ENCODE peak calls at places on chromosome 21, in nine cellular contexts. P is IMR-90, W is H7, Z is foreskin fibroblast, J is cardiac fibroblast, I is adrenal gland, Q is fibroblast of the aortic adventitia, K is uterus, T is A549. H is an unnamed sample.
A peak's percentile ranks its signal among the peaks of the same experiment; 100 is the strongest.

GRCh38 chr21:32918467-32919140 is 107.1 kb upstream of the OLIG2 start:
- DNase-seq in T (no peak), Z (no peak), K (no peak), I (no peak), W (no peak), Q (no peak), P (no peak), J (no peak), H (no peak)

GRCh38 chr21:41213081-41213480 is 45.1 kb downstream of the BACE2 start:
- DNase-seq in W (no peak), P (no peak), J (no peak), I (no peak), K (no peak), Z (no peak), Q (no peak), T (no peak), H (no peak)

GRCh38 chr21:37671381-37671780 is 244.9 kb downstream of the KCNJ6 start:
- DNase-seq in Q (no peak), K (no peak), W (no peak), T (no peak), I (no peak), J (no peak), P (no peak), Z (no peak), H (no peak)

GRCh38 chr21:32331444-32332305 is 33.0 kb downstream of the MRAP start:
- DNase-seq in I (no peak), K (no peak), J (no peak), Q (no peak), T (no peak), P (no peak), Z (no peak), W (no peak), H (no peak)

GRCh38 chr21:41630249-41630648 is 122.3 kb upstream of the TMPRSS2 start:
- DNase-seq in W (no peak), J (peak; percentile 100), Q (peak; percentile 100), I (no peak), P (peak; percentile 100), K (peak; percentile 22), T (peak; percentile 98), Z (peak; percentile 67), H (no peak)

GRCh38 chr21:41480086-41480690 is 27.8 kb downstream of the TMPRSS2 start:
- DNase-seq in Q (no peak), I (no peak), T (no peak), W (no peak), P (no peak), K (no peak), Z (no peak), J (no peak), H (peak; percentile 40)

GRCh38 chr21:42202321-42202720 is 16.6 kb upstream of the ABCG1 start:
- DNase-seq in Q (no peak), P (no peak), Z (no peak), K (no peak), T (no peak), W (no peak), I (no peak), J (peak; percentile 11), H (no peak)

GRCh38 chr21:25039461-25040380 is 567.6 kb downstream of the MRPL39 start:
- DNase-seq in K (no peak), Q (no peak), W (no peak), P (peak; percentile 5), I (no peak), Z (no peak), T (no peak), J (peak; percentile 2), H (no peak)

GRCh38 chr21:43716376-43717165 is 2.4 kb upstream of the PDXK start:
- DNase-seq in W (no peak), I (no peak), Q (no peak), J (no peak), T (no peak), Z (no peak), K (no peak), P (peak; percentile 36), H (no peak)

GRCh38 chr21:41396452-41397107 is 29.5 kb upstream of the MX1 start:
- DNase-seq in Q (no peak), Z (no peak), T (no peak), K (no peak), W (no peak), J (no peak), P (no peak), I (no peak), H (peak; percentile 75)

GRCh38 chr21:31656199-31657095 is 3.0 kb upstream of the SOD1 start:
- DNase-seq in T (no peak), Z (no peak), J (peak; percentile 22), P (peak; percentile 47), W (no peak), Q (peak; percentile 44), I (no peak), K (no peak), H (no peak)

GRCh38 chr21:33401617-33401967 is 1.6 kb upstream of the IFNGR2 start:
- DNase-seq in Z (no peak), T (no peak), Q (no peak), J (no peak), P (no peak), K (no peak), I (no peak), W (no peak), H (peak; percentile 50)

GRCh38 chr21:33268736-33269441 is 2.7 kb downstream of the IL10RB start:
- DNase-seq in W (no peak), J (no peak), K (no peak), T (peak; percentile 22), I (no peak), Q (no peak), Z (no peak), P (no peak), H (no peak)

GRCh38 chr21:42655797-42656770 is 2.7 kb downstream of the PDE9A start:
- DNase-seq in K (no peak), I (no peak), Q (no peak), J (no peak), Z (no peak), P (no peak), W (peak; percentile 73), T (no peak), H (no peak)

GRCh38 chr21:18164933-18165332 is 79.7 kb upstream of the CHODL start:
- DNase-seq in J (no peak), W (no peak), P (no peak), I (no peak), K (no peak), Z (no peak), T (no peak), Q (no peak), H (no peak)

GRCh38 chr21:18168108-18168507 is 76.5 kb upstream of the CHODL start:
- DNase-seq in T (no peak), I (no peak), W (no peak), J (no peak), Q (no peak), K (no peak), P (no peak), Z (no peak), H (no peak)

GRCh38 chr21:18170221-18170620 is 74.4 kb upstream of the CHODL start:
- DNase-seq in K (no peak), Z (no peak), I (no peak), P (no peak), T (no peak), J (no peak), Q (no peak), W (no peak), H (no peak)

GRCh38 chr21:18174370-18174769 is 70.3 kb upstream of the CHODL start:
- DNase-seq in W (no peak), T (no peak), K (no peak), P (no peak), Q (no peak), I (no peak), J (no peak), Z (no peak), H (no peak)

DNA sequence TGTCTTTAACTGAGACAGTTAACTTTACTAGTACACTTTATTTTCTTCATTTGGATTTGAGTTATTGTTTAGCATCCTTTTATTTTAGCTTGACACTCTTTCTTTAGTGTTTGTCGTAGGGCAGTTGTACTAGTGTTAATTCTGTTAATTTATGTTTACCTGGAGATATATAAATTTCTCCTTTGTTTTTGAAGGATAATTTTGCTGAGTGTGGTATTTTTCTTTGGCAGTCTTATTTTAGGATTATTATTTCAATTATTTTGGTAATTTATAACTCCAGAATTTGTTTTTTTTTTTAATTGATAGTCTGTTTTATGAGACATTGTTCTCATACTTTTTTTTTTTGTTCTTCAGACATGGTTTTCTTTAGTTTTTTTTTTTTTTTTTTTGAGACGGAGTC is 73.8 kb upstream of the CHODL start:
- DNase-seq in J (no peak), Q (no peak), K (no peak), I (no peak), T (no peak), P (no peak), Z (no peak), W (no peak), H (no peak)
- H3K4me3 ChIP-seq in J (no peak overlapping the region), Q (no peak overlapping the region), K (no peak overlapping the region), I (no peak overlapping the region), T (no peak overlapping the region), P (no peak overlapping the region), Z (no peak overlapping the region), W (no peak overlapping the region), H (no peak overlapping the region)

GRCh38 chr21:34933609-34934345 is 115.3 kb downstream of the RUNX1 start:
- DNase-seq in Q (no peak), J (no peak), W (no peak), K (no peak), T (no peak), P (no peak), I (no peak), Z (no peak), H (no peak)
- H3K4me3 ChIP-seq in Q (no peak overlapping the region), J (no peak overlapping the region), W (no peak overlapping the region), K (no peak overlapping the region), T (no peak overlapping the region), P (no peak overlapping the region), I (no peak overlapping the region), Z (no peak overlapping the region), H (no peak overlapping the region)

GRCh38 chr21:22063140-22063539 is 1064.9 kb downstream of the NCAM2 start:
- DNase-seq in K (no peak), Q (no peak), W (no peak), J (no peak), Z (no peak), T (no peak), P (no peak), I (no peak), H (no peak)
- H3K4me3 ChIP-seq in K (no peak overlapping the region), Q (no peak overlapping the region), W (no peak overlapping the region), J (no peak overlapping the region), Z (no peak overlapping the region), T (no peak overlapping the region), P (no peak overlapping the region), I (no peak overlapping the region), H (no peak overlapping the region)

DNA sequence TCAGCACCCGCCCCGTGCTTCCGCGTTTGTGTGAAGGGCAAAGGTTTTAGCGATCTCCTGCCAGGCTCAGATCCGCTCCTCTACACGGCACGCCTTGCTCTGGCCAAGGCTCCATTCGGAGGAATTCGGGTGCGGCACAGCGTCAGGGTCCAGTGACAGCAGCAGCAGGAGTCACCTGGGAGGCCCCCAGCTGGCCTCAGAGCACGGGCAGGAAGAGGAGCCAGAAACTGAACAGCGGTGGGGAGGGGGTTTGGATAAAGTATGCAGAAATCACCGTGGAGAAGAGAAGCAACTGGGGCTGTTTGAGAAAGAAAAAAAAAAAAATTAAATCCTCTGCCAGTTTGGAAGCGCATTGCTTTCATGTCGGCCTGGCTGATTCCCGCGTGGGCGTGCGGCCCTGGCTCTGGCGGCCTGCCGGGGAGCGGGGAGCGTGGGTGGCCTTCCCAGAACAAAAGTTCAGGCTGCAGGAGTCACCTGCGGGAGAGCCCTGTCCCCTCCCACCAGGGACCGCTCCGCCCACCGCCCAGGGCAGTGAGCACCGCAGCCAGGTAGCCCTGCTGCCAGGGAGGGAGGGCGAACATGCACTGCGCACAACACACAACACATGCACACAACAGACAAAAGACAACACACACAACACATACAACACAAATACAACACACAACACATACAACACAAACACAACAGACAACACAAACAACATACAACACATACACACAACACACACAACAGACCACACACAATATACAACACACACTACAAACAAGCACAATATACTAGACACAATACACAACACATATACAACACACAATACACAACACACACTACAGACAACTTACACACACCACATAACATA is 107.6 kb downstream of the ETS2 start:
- DNase-seq in W (peak; percentile 89), K (peak; percentile 82), Z (peak; percentile 65), I (peak; percentile 38), Q (peak; percentile 77), P (peak; percentile 69), J (peak; percentile 50), T (peak; percentile 79), H (peak; percentile 93)
- H3K4me3 ChIP-seq in W (peak overlapping the region; percentile 38), K (peak overlapping the region; percentile 25), Z (no peak overlapping the region), I (peak overlapping the region; percentile 49), Q (peak overlapping the region; percentile 32), P (no peak overlapping the region), J (no peak overlapping the region), T (peak overlapping the region; percentile 28), H (no peak overlapping the region)

H was measured in aorta.